ENCODE peak calls at places on chromosomes 11 and 22, in nine cellular contexts. J is endothelial cell of umbilical vein, Q is NB4, F is GM12891, E is upper lobe of left lung, V is adrenal gland, P is sigmoid colon, R is uterus, Z is transverse colon. X is an unnamed sample.

GRCh38 chr11:34342008-34342533 is 15.7 kb downstream of the ABTB2 start:
- DNase-seq in Q (no peak), R (no peak), E (no peak), J (no peak), P (peak; percentile 67), F (no peak), Z (peak; percentile 60), V (no peak), X (no peak)

GRCh38 chr22:33329398-33329797 is 271.2 kb upstream of the SYN3 start:
- DNase-seq in Q (no peak), Z (peak; percentile 44), F (no peak), P (no peak), V (no peak), E (no peak), R (no peak), J (no peak), X (no peak)

GRCh38 chr11:3837793-3838192 is 3.0 kb downstream of the RHOG start:
- DNase-seq in Q (peak; percentile 97), F (no peak), P (peak; percentile 76), R (peak; percentile 36), J (no peak), V (peak; percentile 74), E (no peak), Z (peak; percentile 54), X (peak; percentile 41)

GRCh38 chr11:132962026-132962425 is 570.3 kb downstream of the OPCML start:
- DNase-seq in P (no peak), Z (no peak), J (no peak), Q (no peak), E (no peak), V (no peak), F (no peak), R (no peak), X (no peak)

GRCh38 chr11:96178014-96178745 is 164.8 kb downstream of the MAML2 start:
- DNase-seq in P (no peak), E (no peak), J (peak; percentile 31), Z (no peak), V (no peak), R (no peak), F (no peak), Q (no peak), X (no peak)

GRCh38 chr11:130388607-130389205 is 39.7 kb downstream of the ADAMTS8 start:
- DNase-seq in V (no peak), F (no peak), Z (no peak), P (no peak), R (no peak), Q (no peak), E (no peak), J (no peak), X (no peak)

GRCh38 chr11:35649984-35650383 is 12.6 kb upstream of the TRIM44 start:
- DNase-seq in V (no peak), P (no peak), Q (no peak), R (no peak), F (no peak), Z (no peak), E (no peak), J (peak; percentile 29), X (no peak)

GRCh38 chr11:121564948-121565684 is 112.3 kb upstream of the SORL1-AS1 start:
- DNase-seq in P (no peak), V (no peak), Z (no peak), E (no peak), J (no peak), Q (no peak), R (no peak), F (no peak), X (no peak)

GRCh38 chr11:86713552-86713951 is 41.1 kb upstream of the ME3 start:
- DNase-seq in P (no peak), J (no peak), V (no peak), E (no peak), Q (no peak), F (no peak), Z (no peak), R (no peak), X (no peak)

GRCh38 chr11:122754553-122755322 is 83.6 kb upstream of the CRTAM start:
- DNase-seq in E (no peak), Z (peak; percentile 11), F (no peak), P (peak; percentile 27), J (no peak), Q (peak; percentile 75), R (no peak), V (no peak), X (peak; percentile 50)

GRCh38 chr11:514606-515005 is 7.6 kb upstream of the RNH1 start:
- DNase-seq in Z (no peak), E (no peak), Q (peak; percentile 19), R (no peak), J (no peak), F (no peak), V (no peak), P (no peak), X (no peak)

GRCh38 chr11:114774599-114775365 is 96.5 kb downstream of the NXPE2 start:
- DNase-seq in J (peak; percentile 49), P (no peak), Z (peak; percentile 58), E (no peak), Q (peak; percentile 70), R (no peak), V (peak; percentile 80), F (peak; percentile 24), X (peak; percentile 62)

GRCh38 chr22:40533712-40534378 is 102.7 kb downstream of the MRTFA start:
- DNase-seq in E (no peak), F (peak; percentile 50), V (no peak), R (no peak), Z (peak; percentile 19), Q (peak; percentile 82), P (no peak), J (peak; percentile 52), X (peak; percentile 21)
- TF ChIP-seq POLR2A in E (no peak), F (peak; percentile 68), V (no peak), R (no peak), Z (no peak), Q (no peak), P (no peak), J (no peak), X (no peak)

GRCh38 chr11:28110108-28110838 is 2.1 kb downstream of the METTL15 start:
- DNase-seq in P (peak; percentile 86), R (peak; percentile 58), Z (peak; percentile 76), F (peak; percentile 7), Q (peak; percentile 85), V (peak; percentile 86), J (peak; percentile 78), E (peak; percentile 21), X (peak; percentile 83)
- TF ChIP-seq POLR2A in P (peak; percentile 20), R (no peak), Z (peak; percentile 46), F (peak; percentile 85), Q (peak; percentile 60), V (peak; percentile 54), J (peak; percentile 84), E (no peak), X (peak; percentile 85)

GRCh38 chr22:37894939-37895670 is 11.0 kb upstream of the MICALL1 start:
- DNase-seq in E (no peak), R (no peak), Q (no peak), Z (no peak), P (no peak), J (no peak), F (no peak), V (no peak), X (no peak)

GRCh38 chr22:37893583-37893983 is 12.5 kb upstream of the MICALL1 start:
- DNase-seq in P (no peak), Q (no peak), F (no peak), J (no peak), V (no peak), R (no peak), Z (no peak), E (no peak), X (no peak)

GRCh38 chr22:37891926-37892325 is 14.2 kb upstream of the MICALL1 start:
- DNase-seq in V (no peak), J (no peak), P (no peak), R (no peak), Z (no peak), F (no peak), E (no peak), Q (no peak), X (no peak)

GRCh38 chr22:37896181-37896592 is 9.9 kb upstream of the MICALL1 start:
- DNase-seq in J (peak; percentile 48), R (no peak), Q (peak; percentile 51), F (peak; percentile 67), V (no peak), E (no peak), P (no peak), Z (peak; percentile 59), X (no peak)

DNA sequence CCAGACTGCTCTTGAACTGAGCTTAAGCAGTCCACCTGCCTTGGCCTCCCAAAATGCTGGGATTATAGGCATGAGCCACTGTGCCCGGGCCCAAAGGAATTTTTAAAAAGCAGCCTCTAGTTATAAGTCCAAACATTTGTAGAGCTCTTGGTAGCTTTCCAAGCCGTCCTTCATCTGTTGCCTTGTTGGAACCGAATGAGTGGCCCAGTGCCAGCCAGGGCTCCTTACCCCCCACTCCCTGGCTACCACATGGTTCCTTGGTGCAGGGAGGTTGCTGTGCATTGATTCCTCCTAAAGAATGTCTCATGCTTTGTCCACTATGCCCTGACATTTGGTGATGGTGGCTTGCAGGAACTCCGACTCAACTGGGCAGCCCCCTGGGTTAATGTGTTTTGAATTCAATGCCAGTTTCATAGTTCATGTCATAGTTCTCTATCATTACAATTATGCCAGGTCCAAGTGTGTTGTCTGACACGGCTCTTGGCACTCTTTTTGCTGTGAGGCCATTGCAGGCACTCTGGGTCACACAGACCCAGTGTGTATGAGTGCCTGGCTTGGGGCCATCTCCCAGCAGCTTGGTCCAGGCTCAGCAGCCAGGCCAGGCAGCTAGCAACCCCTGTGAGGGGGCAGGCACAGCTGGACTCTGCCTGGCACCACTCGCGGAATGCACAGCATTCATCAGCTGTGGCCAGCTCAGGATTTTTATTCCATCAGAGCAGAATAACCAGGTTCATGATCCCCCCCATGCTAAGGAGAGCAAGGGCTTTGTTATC is 13.3 kb upstream of the MICALL1 start:
- DNase-seq in Q (no peak), J (no peak), Z (no peak), V (no peak), F (no peak), P (peak; percentile 83), E (no peak), R (peak; percentile 47), X (no peak)
- TF ChIP-seq POLR2A in Q (no peak), J (no peak), Z (no peak), V (no peak), F (peak; percentile 28), P (no peak), E (no peak), R (no peak), X (no peak)

GRCh38 chr11:64568041-64568571 is 22.9 kb upstream of the SLC22A12 start:
- DNase-seq in E (peak; percentile 77), V (no peak), F (no peak), Z (no peak), R (no peak), Q (no peak), J (no peak), P (no peak), X (no peak)

GRCh38 chr11:64569300-64569970 is 21.6 kb upstream of the SLC22A12 start:
- DNase-seq in P (peak; percentile 50), E (no peak), Z (no peak), F (no peak), J (no peak), R (no peak), Q (no peak), V (no peak), X (no peak)

GRCh38 chr11:64570341-64570740 is 20.7 kb upstream of the SLC22A12 start:
- DNase-seq in E (no peak), J (no peak), R (no peak), P (no peak), Z (peak; percentile 35), V (no peak), F (no peak), Q (no peak), X (no peak)

GRCh38 chr11:64566915-64567882 is 23.8 kb upstream of the SLC22A12 start:
- DNase-seq in R (no peak), Q (no peak), E (peak; percentile 81), F (no peak), P (no peak), J (no peak), Z (no peak), V (no peak), X (no peak)

GRCh38 chr11:64568584-64569140 is 22.4 kb upstream of the SLC22A12 start:
- DNase-seq in F (no peak), J (no peak), R (no peak), V (no peak), E (no peak), Z (no peak), Q (no peak), P (no peak), X (no peak)
- TF ChIP-seq POLR2A in F (no peak), J (no peak), R (no peak), V (no peak), E (no peak), Z (no peak), Q (no peak), P (no peak), X (no peak)

X was measured in erythroblast.